ENCODE peak calls at places on chromosomes 5 and 9, in seven cellular contexts. K, C, I, J, A, V and L are unnamed samples.

GRCh38 chr5:142281966-142282365 is 42.9 kb downstream of the SPRY4 start:
- DNase-seq in A (no peak), V (no peak), J (no peak), C (no peak), I (no peak), K (no peak), L (no peak)

GRCh38 chr5:41537581-41537980 is 27.2 kb upstream of the PLCXD3 start:
- DNase-seq in J (no peak), K (no peak), I (no peak), A (no peak), V (no peak), C (no peak), L (no peak)

GRCh38 chr5:73591102-73591695 is 25.7 kb downstream of the UTP15 start:
- DNase-seq in K (peak; percentile 61), I (peak; percentile 79), V (no peak), A (peak; percentile 56), J (no peak), C (peak; percentile 68), L (peak; percentile 16)

GRCh38 chr9:13718086-13718485 is 438.6 kb upstream of the MPDZ start:
- DNase-seq in J (no peak), K (no peak), A (no peak), I (no peak), V (no peak), C (no peak), L (no peak)

GRCh38 chr5:68505917-68506860 is 290.6 kb downstream of the PIK3R1 start:
- DNase-seq in I (peak; percentile 54), K (no peak), C (no peak), V (no peak), J (no peak), A (no peak), L (peak; percentile 73)

GRCh38 chr5:107455111-107455544 is 215.6 kb downstream of the EFNA5 start:
- DNase-seq in J (no peak), I (no peak), V (no peak), A (no peak), C (no peak), K (no peak), L (no peak)

GRCh38 chr9:72855890-72856523 is 96.8 kb downstream of the ALDH1A1 start:
- DNase-seq in A (no peak), J (no peak), C (no peak), V (no peak), K (no peak), I (no peak), L (no peak)

GRCh38 chr5:105587963-105588662 is 2025.5 kb upstream of the NUDT12 start:
- DNase-seq in I (no peak), V (no peak), J (no peak), K (no peak), C (no peak), A (no peak), L (no peak)

GRCh38 chr5:144125163-144125726 is 45.2 kb downstream of the YIPF5 start:
- DNase-seq in A (no peak), V (no peak), K (no peak), C (no peak), J (no peak), I (no peak), L (no peak)

GRCh38 chr9:109014267-109015025 is 1.1 kb upstream of the CTNNAL1 start:
- DNase-seq in I (no peak), A (peak; percentile 18), V (peak; percentile 70), C (no peak), K (peak; percentile 47), J (peak; percentile 74), L (peak; percentile 45)

DNA sequence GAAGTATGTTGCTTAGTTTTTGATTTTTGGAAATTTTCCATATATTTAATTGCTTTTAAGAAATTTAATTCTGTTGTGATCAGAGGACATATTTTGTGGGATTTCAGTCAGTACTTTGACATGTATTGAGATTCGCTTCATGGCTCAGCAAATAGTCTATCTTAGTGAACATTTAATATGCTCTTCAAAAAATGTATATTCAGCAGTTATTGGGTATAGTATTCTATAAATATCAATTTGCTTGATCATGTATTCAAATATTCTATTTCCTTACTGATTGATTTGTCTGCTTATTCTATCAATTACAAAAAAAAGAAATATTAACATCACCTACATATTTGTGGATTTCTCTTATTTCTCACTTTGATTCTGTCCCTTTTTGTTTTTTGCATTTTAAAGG is 79.5 kb upstream of the HAND1 start:
- DNase-seq in J (no peak), I (no peak), V (no peak), K (no peak), A (no peak), C (no peak), L (no peak)
- H3K4me3 ChIP-seq in J (no peak overlapping the region), I (no peak overlapping the region), V (no peak overlapping the region), K (no peak overlapping the region), A (no peak overlapping the region), C (no peak overlapping the region), L (no peak overlapping the region)

DNA sequence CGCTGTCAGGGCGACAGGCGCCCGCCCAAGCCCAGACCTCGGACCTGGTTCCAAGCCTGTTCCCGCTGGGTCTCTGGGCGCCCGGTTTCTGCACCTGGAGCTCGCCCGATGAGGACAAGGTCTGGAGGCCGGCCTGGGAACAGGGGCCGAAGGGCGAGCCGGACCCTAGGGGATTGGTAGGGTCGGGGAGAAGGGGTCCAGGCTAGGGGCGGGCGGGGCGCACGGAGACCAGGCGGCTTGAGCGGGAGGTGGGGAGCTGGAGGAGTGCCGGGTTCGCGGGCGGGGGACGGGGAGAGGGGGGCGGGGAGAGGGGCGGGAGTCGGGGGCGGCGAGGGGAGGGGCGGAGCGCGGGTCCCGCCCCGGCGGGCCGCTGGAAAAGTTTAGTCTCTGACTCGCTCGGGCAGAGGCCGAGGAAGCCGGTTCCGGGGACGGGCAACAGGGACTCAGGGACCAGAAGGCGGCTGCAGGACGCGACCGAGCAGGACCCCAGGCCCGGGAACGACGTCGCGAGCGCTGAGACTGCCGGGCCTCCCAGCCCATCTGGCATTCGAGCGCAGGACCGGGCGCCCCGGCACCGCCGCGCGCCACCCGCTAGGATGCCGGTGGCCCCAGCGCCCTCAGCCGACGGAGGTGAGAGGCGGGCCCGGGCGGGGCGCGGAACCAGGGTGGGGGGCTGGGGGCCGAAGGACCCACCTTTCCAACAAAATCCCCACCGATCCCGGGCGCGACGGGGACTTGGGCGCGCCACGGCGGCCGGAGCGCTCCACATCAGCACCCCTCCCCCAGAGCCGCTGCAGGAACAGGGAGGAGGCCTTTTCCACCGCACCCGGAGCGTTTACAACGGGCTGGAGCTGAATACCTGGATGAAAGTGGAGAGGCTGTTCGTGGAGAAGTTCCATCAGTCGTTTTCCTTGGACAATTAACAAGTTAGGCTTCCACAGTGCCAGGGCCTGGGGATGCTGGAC is at the start of gene S1PR3:
- DNase-seq in J (peak; percentile 83), V (peak; percentile 37), A (peak; percentile 67), C (no peak), I (no peak), K (peak; percentile 79), L (peak; percentile 70)
- TF ChIP-seq POLR2A in J (no peak), V (no peak), A (peak; percentile 62), C (no peak), I (no peak), K (peak; percentile 57), L (peak; percentile 84)

DNA sequence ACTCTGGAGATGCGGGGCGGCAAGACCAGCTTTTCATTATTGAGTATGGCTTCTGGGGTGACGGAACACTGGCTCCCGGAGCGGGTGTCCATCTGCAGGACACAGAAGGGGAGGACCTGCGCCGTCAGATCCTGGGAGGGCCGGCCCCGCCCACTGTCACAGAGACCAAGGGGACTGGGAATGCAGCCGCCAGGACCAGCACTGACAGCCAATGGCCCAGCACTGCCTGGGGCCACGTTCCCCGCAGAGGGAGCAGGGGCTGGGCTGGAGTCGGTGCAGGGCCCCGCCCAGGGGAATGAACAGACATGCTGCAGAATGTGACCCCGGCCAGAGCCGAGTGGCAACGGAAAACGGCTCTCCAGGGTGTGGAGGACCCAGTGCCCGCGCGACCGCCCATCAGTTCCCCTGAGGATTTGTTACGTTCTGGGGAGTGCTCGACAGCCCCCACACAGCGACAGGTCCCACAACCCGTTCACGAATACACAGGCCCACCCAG is at the start of gene ZDHHC11:
- DNase-seq in K (no peak), A (no peak), V (no peak), C (no peak), I (peak; percentile 78), J (peak; percentile 76), L (peak; percentile 13)
- H3K4me3 ChIP-seq in K (no peak within 1 kb of the TSS), A (no peak within 1 kb of the TSS), V (no peak within 1 kb of the TSS), C (no peak within 1 kb of the TSS), I (peak within 1 kb of the TSS; percentile 71), J (peak within 1 kb of the TSS; percentile 19), L (no peak within 1 kb of the TSS)

GRCh38 chr5:177003649-177004048 is 2.9 kb downstream of the UIMC1 start:
- DNase-seq in C (no peak), K (no peak), V (no peak), I (no peak), J (no peak), A (no peak), L (no peak)

GRCh38 chr5:177005619-177006264 is 837 bp downstream of the UIMC1 start:
- DNase-seq in K (peak; percentile 81), J (peak; percentile 94), V (peak; percentile 73), I (peak; percentile 54), A (peak; percentile 72), C (peak; percentile 26), L (peak; percentile 76)

GRCh38 chr5:177004961-177005360 is 1.6 kb downstream of the UIMC1 start:
- DNase-seq in J (no peak), A (no peak), K (no peak), C (no peak), I (no peak), V (no peak), L (no peak)

GRCh38 chr5:177008716-177009115 is 2.1 kb upstream of the UIMC1 start:
- DNase-seq in C (no peak), J (no peak), V (no peak), A (no peak), I (no peak), K (no peak), L (no peak)

DNA sequence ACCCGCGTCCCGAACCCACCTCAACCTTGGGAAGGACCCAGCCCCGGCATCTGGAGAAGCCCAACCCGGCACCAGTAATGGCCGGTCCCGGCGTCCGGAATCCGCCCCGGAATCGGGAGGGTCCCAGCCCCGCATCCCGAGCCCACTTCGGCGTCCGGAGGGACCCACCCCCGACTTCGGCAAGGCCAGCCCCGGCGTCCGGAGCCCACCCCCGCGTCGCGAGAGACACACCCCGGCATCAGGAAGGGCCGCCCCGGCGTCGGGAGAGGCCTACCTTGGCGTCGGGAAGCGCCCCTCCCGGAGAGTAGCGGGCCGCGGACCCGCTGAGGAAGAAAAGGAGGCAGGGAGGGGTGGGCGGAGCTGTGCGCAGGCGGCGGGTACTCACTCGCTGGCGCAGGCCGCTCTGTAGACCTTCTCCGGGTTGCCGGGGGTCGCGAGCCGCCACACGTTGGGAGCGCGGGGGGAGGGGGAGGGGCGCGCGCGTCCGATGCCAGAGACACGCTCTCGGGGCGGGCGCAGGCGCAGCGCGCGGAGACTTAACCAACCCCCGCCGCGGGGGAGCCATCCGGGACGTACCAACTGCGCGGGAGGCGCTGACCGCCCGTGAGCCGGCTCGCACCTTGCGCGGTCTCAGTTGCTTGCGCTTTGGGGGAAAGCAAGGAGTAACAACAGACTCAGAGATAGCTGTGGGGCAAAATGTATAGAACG is at the start of gene UIMC1:
- DNase-seq in A (peak; percentile 91), I (peak; percentile 82), V (peak; percentile 93), C (peak; percentile 78), K (peak; percentile 93), J (peak; percentile 97), L (peak; percentile 88)
- TF ChIP-seq POLR2A in A (peak; percentile 52), I (peak; percentile 75), V (peak; percentile 34), C (no peak), K (no peak), J (peak; percentile 20), L (peak; percentile 63)

DNA sequence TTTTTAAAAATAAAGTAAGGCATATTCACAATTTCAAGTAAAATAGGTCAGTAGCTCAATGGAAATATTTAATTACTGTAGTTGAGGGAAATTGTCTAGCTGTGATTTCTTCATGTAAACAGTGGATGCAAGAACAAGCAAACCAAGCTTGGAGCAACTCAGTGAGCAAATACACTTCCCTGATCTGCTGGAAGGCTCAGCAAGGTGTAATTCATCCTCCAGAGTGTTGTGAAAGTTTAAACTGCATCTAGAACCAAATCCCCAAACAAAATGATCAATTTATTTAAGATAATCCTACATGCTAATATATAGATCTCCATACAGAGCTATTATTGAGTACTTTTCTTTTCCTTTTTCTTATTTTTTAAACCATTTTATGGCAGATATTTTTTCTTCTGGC is 219.0 kb upstream of the ELL2 start:
- DNase-seq in I (no peak), C (no peak), A (no peak), V (no peak), J (no peak), K (no peak), L (no peak)
- H3K4me3 ChIP-seq in I (no peak overlapping the region), C (no peak overlapping the region), A (no peak overlapping the region), V (no peak overlapping the region), J (no peak overlapping the region), K (no peak overlapping the region), L (no peak overlapping the region)